ENCODE peak calls at places on chromosomes 12 and 14, in four cellular contexts. J is GM23338, S is transverse colon, V is stomach. R is an unnamed sample.

GRCh38 chr12:77947326-77947725 is 116.6 kb downstream of the NAV3 start:
- DNase-seq in S (no peak), J (no peak), V (no peak), R (no peak)

GRCh38 chr14:51715742-51716141 is 64.0 kb downstream of the FRMD6 start:
- DNase-seq in S (no peak), V (no peak), J (no peak), R (no peak)

GRCh38 chr14:72433511-72433910 is 460.4 kb downstream of the DPF3 start:
- DNase-seq in S (no peak), J (no peak), V (no peak), R (no peak)

GRCh38 chr12:106078358-106079025 is 60.3 kb downstream of the NUAK1 start:
- DNase-seq in V (no peak), J (no peak), S (peak), R (peak)

GRCh38 chr12:47709277-47710048 is 3.6 kb upstream of the RPAP3 start:
- DNase-seq in S (no peak), V (no peak), J (no peak), R (no peak)

GRCh38 chr14:69921052-69921451 is 41.8 kb downstream of the SMOC1 start:
- DNase-seq in V (no peak), J (no peak), S (no peak), R (no peak)

GRCh38 chr14:99062772-99063418 is 209.1 kb downstream of the BCL11B start:
- DNase-seq in J (no peak), S (no peak), V (no peak), R (no peak)

GRCh38 chr12:54411398-54412241 is 7.4 kb downstream of the ITGA5 start:
- DNase-seq in V (peak), J (peak), S (peak), R (peak)

GRCh38 chr14:85528080-85528881 is 1.7 kb upstream of the FLRT2 start:
- DNase-seq in J (peak), S (no peak), V (peak), R (peak)

GRCh38 chr12:54961190-54961589 is 23.4 kb downstream of the TESPA1 start:
- DNase-seq in S (no peak), J (no peak), V (no peak), R (no peak)

GRCh38 chr12:131422185-131422515 is 288.7 kb upstream of the SFSWAP start:
- DNase-seq in S (no peak), V (no peak), J (no peak), R (no peak)

GRCh38 chr12:122097641-122098364 is 19.2 kb downstream of the MLXIP start:
- DNase-seq in V (peak), J (no peak), S (peak), R (peak)

GRCh38 chr12:126930234-126930633 is 1336.7 kb upstream of the TMEM132C start:
- DNase-seq in J (no peak), V (no peak), S (no peak), R (no peak)

GRCh38 chr12:126932156-126932555 is 1334.8 kb upstream of the TMEM132C start:
- DNase-seq in S (no peak), V (no peak), J (no peak), R (no peak)

GRCh38 chr12:126937431-126937830 is 1329.5 kb upstream of the TMEM132C start:
- DNase-seq in V (no peak), S (no peak), J (no peak), R (no peak)

GRCh38 chr12:126936181-126936851 is 1330.7 kb upstream of the TMEM132C start:
- DNase-seq in S (peak), V (no peak), J (no peak), R (peak)

DNA sequence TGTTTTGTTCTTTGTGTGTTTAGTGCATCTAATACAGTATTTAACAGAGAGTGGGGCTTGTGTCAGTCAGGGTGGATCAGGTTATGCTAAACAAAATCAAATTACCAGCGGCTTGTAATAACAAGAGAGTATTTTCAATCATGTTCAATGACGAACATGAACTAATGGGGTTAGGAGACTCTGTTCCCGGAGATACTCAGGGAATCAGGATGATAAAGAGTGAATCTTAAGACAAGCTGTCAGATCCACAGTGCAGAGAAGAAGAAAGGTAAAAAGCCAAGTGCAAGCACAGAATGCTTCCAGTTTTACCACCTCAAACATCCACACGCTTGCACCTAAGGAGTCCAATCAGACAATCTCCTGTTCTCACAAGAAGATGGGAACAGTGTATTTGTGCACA is 1331.5 kb upstream of the TMEM132C start:
- DNase-seq in J (no peak), S (no peak), V (no peak), R (no peak)
- TF ChIP-seq POLR2AphosphoS5 in J (no peak), S (no peak), V (no peak), R (no peak)

GRCh38 chr12:18990866-18991265 is 138.7 kb upstream of the PLEKHA5 start:
- DNase-seq in S (no peak), V (no peak), J (no peak), R (no peak)
- TF ChIP-seq POLR2AphosphoS5 in S (no peak), V (no peak), J (no peak), R (no peak)

GRCh38 chr12:94560416-94561221 is 89.7 kb downstream of the TMCC3 start:
- DNase-seq in S (peak), J (peak), V (no peak), R (no peak)
- TF ChIP-seq POLR2AphosphoS5 in S (no peak), J (no peak), V (no peak), R (no peak)

GRCh38 chr14:90533591-90534021 is 136.8 kb downstream of the CALM1 start:
- DNase-seq in J (no peak), S (no peak), V (no peak), R (no peak)

GRCh38 chr14:90536092-90536491 is 139.3 kb downstream of the CALM1 start:
- DNase-seq in J (no peak), V (no peak), S (no peak), R (no peak)

GRCh38 chr14:90534091-90534837 is 137.4 kb downstream of the CALM1 start:
- DNase-seq in J (no peak), V (no peak), S (no peak), R (no peak)

GRCh38 chr14:90535556-90535930 is 138.7 kb downstream of the CALM1 start:
- DNase-seq in S (no peak), J (no peak), V (no peak), R (no peak)

DNA sequence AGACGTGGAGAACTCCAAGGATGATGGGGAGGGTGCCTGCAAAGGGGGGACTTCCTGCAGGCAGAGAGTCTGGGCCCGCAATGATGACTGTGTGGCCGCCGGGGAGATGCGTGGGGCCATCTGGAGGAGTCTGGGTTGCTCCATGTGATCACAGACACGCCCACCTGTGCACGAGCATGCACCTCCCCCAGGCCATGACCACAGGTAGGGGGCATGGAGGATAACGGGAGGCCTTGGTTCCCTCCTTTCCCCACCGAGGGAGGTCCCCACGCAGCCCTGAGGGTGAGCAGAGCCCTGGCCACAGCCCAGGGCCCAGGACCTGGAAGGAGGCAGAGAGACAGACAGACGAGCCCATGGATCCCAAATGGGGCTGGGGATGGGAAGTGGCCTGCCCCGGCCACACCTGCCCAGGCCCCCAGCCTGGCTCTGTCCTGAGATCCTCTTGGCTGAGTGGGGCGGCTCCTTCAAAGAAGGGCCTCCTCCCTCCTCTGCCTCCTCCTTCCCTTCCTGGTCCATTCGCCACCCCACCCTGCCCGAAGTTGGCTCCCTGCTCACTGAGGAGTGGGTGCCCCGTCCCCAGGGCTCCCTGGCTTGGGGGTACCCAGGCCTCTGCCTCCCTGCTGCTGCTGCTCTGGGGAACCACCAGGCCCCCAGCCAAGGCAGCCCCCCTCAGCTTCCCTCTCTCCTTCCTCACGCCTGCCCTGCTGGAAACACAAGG is 138.2 kb downstream of the CALM1 start:
- DNase-seq in V (no peak), S (no peak), J (no peak), R (no peak)
- TF ChIP-seq POLR2AphosphoS5 in V (no peak), S (no peak), J (no peak), R (no peak)

DNA sequence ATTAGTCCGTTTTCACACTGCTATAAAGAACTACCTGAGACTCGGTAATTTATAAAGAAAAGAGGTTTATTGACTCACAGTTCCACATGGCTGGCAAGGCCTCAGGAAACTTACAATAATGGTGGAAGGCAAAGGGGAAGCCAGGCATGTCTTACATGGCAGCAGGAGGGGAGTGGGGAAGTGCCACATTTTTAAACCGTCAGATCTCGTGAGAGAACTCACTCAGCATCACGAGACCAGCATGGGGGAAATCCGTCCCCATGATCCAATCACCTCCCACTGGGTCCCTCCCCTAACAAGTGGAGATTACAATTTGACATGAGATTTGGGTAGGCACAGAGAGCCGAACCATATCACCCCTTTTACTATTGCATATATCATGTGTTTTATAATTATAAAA is 2.0 kb upstream of the PIGH start:
- DNase-seq in S (no peak), V (no peak), J (peak), R (no peak)
- TF ChIP-seq POLR2AphosphoS5 in S (no peak), V (no peak), J (no peak), R (no peak)

GRCh38 chr14:68497016-68497415 is 295.9 kb downstream of the ZFP36L1 start:
- DNase-seq in S (no peak), V (no peak), J (no peak), R (no peak)

GRCh38 chr14:68495638-68496114 is 297.2 kb downstream of the ZFP36L1 start:
- DNase-seq in V (no peak), S (no peak), J (no peak), R (no peak)

GRCh38 chr14:68491793-68492192 is 301.1 kb downstream of the ZFP36L1 start:
- DNase-seq in S (no peak), J (peak), V (no peak), R (no peak)

GRCh38 chr14:68492889-68493288 is 300.0 kb downstream of the ZFP36L1 start:
- DNase-seq in S (no peak), J (peak), V (no peak), R (no peak)

GRCh38 chr14:68495101-68495637 is 297.7 kb downstream of the ZFP36L1 start:
- DNase-seq in S (no peak), V (no peak), J (no peak), R (no peak)
- TF ChIP-seq POLR2AphosphoS5 in S (no peak), V (no peak), J (no peak), R (no peak)

GRCh38 chr12:96368233-96368632 is 32.0 kb downstream of the CDK17 start:
- DNase-seq in S (no peak), J (no peak), V (no peak), R (no peak)
- TF ChIP-seq POLR2AphosphoS5 in S (no peak), J (no peak), V (no peak), R (no peak)

GRCh38 chr14:68695326-68695768 is 97.5 kb downstream of the ZFP36L1 start:
- DNase-seq in V (no peak), S (no peak), J (no peak), R (peak)
- TF ChIP-seq POLR2AphosphoS5 in V (no peak), S (no peak), J (no peak), R (no peak)

GRCh38 chr14:23182372-23183014 is 967 bp downstream of the SLC7A8 start:
- DNase-seq in V (peak), S (peak), J (peak), R (no peak)
- TF ChIP-seq POLR2AphosphoS5 in V (peak), S (no peak), J (peak), R (no peak)

DNA sequence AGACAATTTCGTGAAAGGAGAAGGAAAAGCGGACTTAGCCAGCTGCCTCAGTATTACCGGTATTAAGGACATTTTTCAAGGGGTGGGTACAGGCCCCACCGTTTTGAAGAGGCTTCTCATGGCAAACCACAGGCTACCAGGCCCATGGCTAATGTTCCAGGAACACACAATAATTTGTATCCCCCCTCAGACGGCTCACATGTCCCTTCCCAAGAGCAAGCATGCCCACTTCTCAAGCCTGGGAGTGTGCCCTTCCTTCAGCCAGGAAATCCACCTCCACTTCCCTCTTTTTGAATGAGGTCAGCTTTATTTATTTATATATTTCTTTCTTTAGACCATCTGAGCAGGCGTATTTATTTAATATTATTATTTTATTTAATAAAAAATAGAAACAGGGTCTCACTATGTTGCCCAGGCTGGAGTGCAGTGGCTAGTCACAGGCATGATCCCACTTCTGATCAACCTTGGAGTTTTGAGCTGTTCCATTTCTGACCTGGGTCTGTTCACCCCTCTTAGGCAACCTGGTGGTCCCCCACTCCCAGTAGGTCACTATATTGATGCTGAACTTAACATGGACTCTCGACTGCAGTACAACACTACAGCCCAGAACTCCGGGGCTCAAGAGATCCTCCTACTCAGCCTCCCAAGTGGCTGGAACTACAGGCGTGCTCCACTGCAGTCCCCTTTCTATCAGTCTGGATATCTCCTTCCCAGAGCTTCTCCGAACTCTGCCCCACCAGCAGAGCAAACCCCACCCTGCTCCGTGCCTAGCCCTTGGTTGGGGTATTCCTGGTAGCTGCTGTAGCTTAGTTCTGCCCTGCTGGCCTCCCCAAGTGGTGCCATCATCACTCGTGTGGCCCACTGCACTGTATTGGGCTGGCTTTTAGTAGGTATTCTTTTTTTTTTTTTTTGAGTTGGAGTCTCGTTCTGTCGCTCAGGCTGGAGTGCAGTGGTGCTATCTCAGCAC is 9.8 kb downstream of the HSP90AA1 start:
- DNase-seq in J (no peak), V (no peak), S (no peak), R (no peak)
- TF ChIP-seq POLR2AphosphoS5 in J (no peak), V (no peak), S (no peak), R (no peak)